ENCODE peak calls at places on chromosomes 5 and 9, in nine cellular contexts. S, I, M, G, V, J, Y, F and X are unnamed samples.

GRCh38 chr9:137630126-137630525 is 11.3 kb downstream of the EHMT1 start:
- DNase-seq in I (no peak), F (no peak), S (no peak), J (no peak), M (no peak), V (no peak), G (no peak), Y (no peak), X (no peak)

GRCh38 chr9:84141762-84142370 is 161.3 kb downstream of the RMI1 start:
- DNase-seq in I (no peak), G (no peak), F (no peak), S (no peak), M (no peak), V (no peak), Y (peak), J (no peak), X (no peak)

GRCh38 chr9:2241461-2241874 is 226.3 kb downstream of the SMARCA2 start:
- DNase-seq in G (no peak), F (no peak), M (no peak), S (no peak), V (no peak), I (peak), J (peak), Y (peak), X (peak)

GRCh38 chr5:135191084-135191826 is 157.2 kb upstream of the PITX1 start:
- DNase-seq in G (peak), V (peak), S (peak), Y (peak), M (peak), F (peak), J (peak), I (peak), X (peak)

GRCh38 chr5:145124806-145125205 is 710.3 kb downstream of the PRELID2 start:
- DNase-seq in M (no peak), Y (no peak), G (no peak), V (no peak), I (no peak), S (no peak), F (no peak), J (no peak), X (no peak)

GRCh38 chr9:17082343-17082742 is 52.5 kb upstream of the CNTLN start:
- DNase-seq in S (no peak), I (peak), M (no peak), F (no peak), Y (peak), V (no peak), J (peak), G (no peak), X (no peak)

GRCh38 chr9:136336156-136336860 is 9.0 kb downstream of the GPSM1 start:
- DNase-seq in J (peak), I (no peak), F (no peak), G (no peak), V (no peak), S (no peak), M (no peak), Y (no peak), X (no peak)

GRCh38 chr5:119614838-119615237 is 14.5 kb upstream of the FAM170A start:
- DNase-seq in S (no peak), F (no peak), V (no peak), J (no peak), M (no peak), Y (no peak), G (no peak), I (no peak), X (no peak)

GRCh38 chr5:180523629-180524466 is 29.7 kb downstream of the CNOT6 start:
- DNase-seq in S (no peak), F (no peak), G (no peak), J (no peak), V (no peak), M (no peak), I (peak), Y (no peak), X (no peak)

GRCh38 chr5:75460947-75461346 is 50.5 kb downstream of the CERT1 start:
- DNase-seq in I (no peak), J (no peak), S (no peak), V (no peak), G (no peak), M (no peak), Y (no peak), F (no peak), X (no peak)

GRCh38 chr5:69265931-69266330 is 31.2 kb downstream of the CDK7 start:
- DNase-seq in I (peak), Y (peak), F (no peak), J (peak), M (no peak), S (no peak), V (no peak), G (no peak), X (no peak)

GRCh38 chr5:95712347-95712958 is 18.7 kb upstream of the RHOBTB3 start:
- DNase-seq in I (peak), M (peak), G (peak), F (no peak), Y (no peak), S (no peak), J (peak), V (no peak), X (no peak)

GRCh38 chr9:119004618-119004990 is 364.6 kb downstream of the BRINP1 start:
- DNase-seq in F (peak), I (peak), J (peak), Y (no peak), V (no peak), S (no peak), G (no peak), M (no peak), X (no peak)

GRCh38 chr9:99666571-99666970 is 155.1 kb upstream of the NR4A3 start:
- DNase-seq in G (no peak), V (no peak), Y (no peak), I (no peak), S (no peak), J (no peak), F (no peak), M (no peak), X (no peak)

GRCh38 chr9:128550770-128551651 is 1.4 kb upstream of the SPTAN1 start:
- DNase-seq in F (no peak), Y (no peak), I (peak), S (no peak), M (no peak), J (peak), G (no peak), V (no peak), X (peak)

GRCh38 chr5:125485003-125485641 is 738.7 kb upstream of the ZNF608 start:
- DNase-seq in Y (peak), I (peak), M (peak), V (no peak), J (peak), G (no peak), F (no peak), S (no peak), X (peak)

GRCh38 chr9:35519697-35520403 is 29.9 kb downstream of the RUSC2 start:
- DNase-seq in S (no peak), M (no peak), I (no peak), J (peak), V (no peak), F (no peak), Y (no peak), G (no peak), X (no peak)

GRCh38 chr5:160129841-160130240 is 10.6 kb upstream of the PWWP2A start:
- DNase-seq in Y (no peak), F (no peak), V (no peak), M (no peak), G (no peak), S (no peak), I (no peak), J (no peak), X (no peak)

GRCh38 chr5:142931896-142932686 is 161.9 kb downstream of the ARHGAP26 start:
- DNase-seq in S (no peak), G (no peak), M (no peak), I (no peak), Y (peak), F (no peak), V (no peak), J (no peak), X (no peak)

GRCh38 chr9:82320566-82320965 is 332.0 kb downstream of the SPATA31D1 start:
- DNase-seq in S (no peak), J (no peak), F (no peak), V (no peak), Y (no peak), G (no peak), M (no peak), I (no peak), X (no peak)

GRCh38 chr5:128464596-128464995 is 73.4 kb downstream of the FBN2 start:
- DNase-seq in F (no peak), V (no peak), G (no peak), S (no peak), Y (no peak), I (no peak), J (no peak), M (no peak), X (no peak)

GRCh38 chr9:14525840-14526239 is 167.4 kb downstream of the ZDHHC21 start:
- DNase-seq in F (no peak), Y (no peak), M (no peak), S (no peak), I (no peak), V (no peak), G (no peak), J (no peak), X (no peak)

GRCh38 chr5:66981705-66982387 is 214.8 kb downstream of the CD180 start:
- DNase-seq in J (no peak), M (no peak), V (no peak), S (no peak), I (no peak), Y (no peak), G (no peak), F (no peak), X (no peak)

GRCh38 chr9:68496356-68496755 is 44.3 kb downstream of the TMEM252 start:
- DNase-seq in S (no peak), G (no peak), V (no peak), I (no peak), M (no peak), Y (no peak), F (no peak), J (no peak), X (no peak)

GRCh38 chr5:99054972-99055371 is 126.2 kb upstream of the CHD1 start:
- DNase-seq in M (no peak), I (no peak), F (no peak), G (no peak), J (no peak), Y (no peak), S (no peak), V (no peak), X (no peak)

GRCh38 chr9:129507805-129508204 is 113.1 kb downstream of the C9orf50 start:
- DNase-seq in J (no peak), V (no peak), I (no peak), M (no peak), Y (no peak), F (peak), S (no peak), G (no peak), X (no peak)

GRCh38 chr5:157165668-157166067 is 396 bp downstream of the GARIN3 start:
- DNase-seq in J (no peak), G (no peak), M (no peak), I (no peak), S (no peak), Y (no peak), F (no peak), V (no peak), X (no peak)

GRCh38 chr9:112086627-112087026 is 88.5 kb downstream of the SUSD1 start:
- DNase-seq in J (peak), G (no peak), I (no peak), V (no peak), S (no peak), F (no peak), M (peak), Y (peak), X (no peak)

GRCh38 chr9:105401651-105402050 is 46.2 kb upstream of the FSD1L start:
- DNase-seq in M (no peak), V (no peak), I (no peak), S (no peak), Y (no peak), G (no peak), F (no peak), J (peak), X (no peak)

GRCh38 chr5:136087961-136088871 is 44.4 kb upstream of the SMAD5 start:
- DNase-seq in I (no peak), F (peak), Y (no peak), G (no peak), S (no peak), V (no peak), J (no peak), M (no peak), X (no peak)

GRCh38 chr9:14219865-14220655 is 93.9 kb downstream of the NFIB start:
- DNase-seq in I (no peak), F (no peak), G (no peak), J (no peak), M (no peak), V (no peak), S (no peak), Y (no peak), X (no peak)